ENCODE peak calls at places on chromosomes 13 and 19, in nine cellular contexts. B, J, Q, L, E, F, V, S and G are unnamed samples.

GRCh38 chr13:110420626-110421025 is 113.5 kb downstream of the COL4A2 start:
- DNase-seq in B (no peak), J (no peak), Q (no peak), L (no peak), E (no peak), F (no peak), V (no peak), S (no peak), G (no peak)

GRCh38 chr19:1396019-1396767 is 5.1 kb downstream of the GAMT start:
- DNase-seq in B (no peak), J (peak; percentile 32), Q (no peak), L (no peak), E (no peak), F (no peak), V (no peak), S (no peak), G (no peak)

GRCh38 chr13:20306039-20306438 is 73.9 kb upstream of the GJB6 start:
- DNase-seq in B (no peak), J (no peak), Q (no peak), L (no peak), E (no peak), F (no peak), V (no peak), S (no peak), G (no peak)

GRCh38 chr19:33904681-33905080 is 108.0 kb downstream of the KCTD15 start:
- DNase-seq in B (no peak), J (no peak), Q (no peak), L (no peak), E (no peak), F (peak; percentile 7), V (no peak), S (no peak), G (no peak)

GRCh38 chr13:109875746-109876145 is 89.4 kb upstream of the IRS2 start:
- DNase-seq in B (no peak), J (no peak), Q (no peak), L (no peak), E (no peak), F (no peak), V (no peak), S (no peak), G (no peak)

GRCh38 chr19:41876847-41877489 is at the start of gene CD79A:
- DNase-seq in B (no peak), J (no peak), Q (no peak), L (no peak), E (peak; percentile 23), F (no peak), V (no peak), S (no peak), G (no peak)

GRCh38 chr13:41658057-41658642 is 200.8 kb downstream of the RGCC start:
- DNase-seq in B (no peak), J (no peak), Q (no peak), L (no peak), E (no peak), F (no peak), V (no peak), S (no peak), G (no peak)

GRCh38 chr13:106527806-106528205 is 7.7 kb downstream of the EFNB2 start:
- DNase-seq in B (no peak), J (no peak), Q (no peak), L (no peak), E (no peak), F (no peak), V (peak; percentile 80), S (no peak), G (no peak)

GRCh38 chr19:39405930-39406655 is 554 bp upstream of the ZFP36 start:
- DNase-seq in B (peak; percentile 67), J (no peak), Q (no peak), L (no peak), E (no peak), F (no peak), V (no peak), S (peak; percentile 93), G (no peak)

GRCh38 chr19:2554856-2555255 is 78.9 kb downstream of the GADD45B start:
- DNase-seq in B (no peak), J (no peak), Q (no peak), L (no peak), E (no peak), F (no peak), V (no peak), S (no peak), G (no peak)

GRCh38 chr13:24680258-24680920 is at the start of gene ATP12A:
- DNase-seq in B (no peak), J (no peak), Q (peak; percentile 35), L (no peak), E (no peak), F (no peak), V (no peak), S (peak; percentile 12), G (no peak)

GRCh38 chr19:7460562-7460966 is 28.3 kb downstream of the PEX11G start:
- DNase-seq in B (no peak), J (no peak), Q (no peak), L (no peak), E (no peak), F (no peak), V (no peak), S (no peak), G (no peak)

GRCh38 chr19:1001538-1002166 is 1.4 kb downstream of the GRIN3B start:
- DNase-seq in B (no peak), J (peak; percentile 84), Q (peak; percentile 68), L (no peak), E (peak; percentile 80), F (no peak), V (peak; percentile 27), S (peak; percentile 73), G (peak; percentile 81)

GRCh38 chr13:61410669-61411297 is 4.9 kb downstream of the PCDH20 start:
- DNase-seq in B (no peak), J (peak; percentile 29), Q (no peak), L (no peak), E (no peak), F (peak; percentile 12), V (no peak), S (no peak), G (no peak)

GRCh38 chr19:33032218-33032781 is 32.4 kb downstream of the RHPN2 start:
- DNase-seq in B (no peak), J (no peak), Q (no peak), L (no peak), E (no peak), F (no peak), V (peak; percentile 28), S (no peak), G (no peak)

GRCh38 chr13:30818323-30818960 is 83.1 kb downstream of the ALOX5AP start:
- DNase-seq in B (no peak), J (peak; percentile 89), Q (no peak), L (no peak), E (no peak), F (no peak), V (no peak), S (no peak), G (no peak)

GRCh38 chr19:35908010-35908441 is at the start of gene TYROBP:
- DNase-seq in B (no peak), J (no peak), Q (no peak), L (no peak), E (peak; percentile 67), F (no peak), V (no peak), S (no peak), G (no peak)

GRCh38 chr13:101941095-101941777 is 460.6 kb downstream of the FGF14 start:
- DNase-seq in B (no peak), J (peak; percentile 23), Q (no peak), L (no peak), E (no peak), F (no peak), V (no peak), S (no peak), G (no peak)

GRCh38 chr19:40309666-40310065 is 24.5 kb upstream of the AKT2 start:
- DNase-seq in B (no peak), J (no peak), Q (no peak), L (no peak), E (no peak), F (no peak), V (no peak), S (no peak), G (no peak)

GRCh38 chr13:110907951-110908898 is 6.6 kb downstream of the ANKRD10 start:
- DNase-seq in B (no peak), J (no peak), Q (peak; percentile 71), L (no peak), E (no peak), F (no peak), V (peak; percentile 43), S (no peak), G (no peak)

GRCh38 chr13:24684600-24684998 is 4.4 kb downstream of the ATP12A start:
- DNase-seq in B (no peak), J (peak; percentile 43), Q (no peak), L (peak; percentile 80), E (no peak), F (no peak), V (no peak), S (no peak), G (no peak)

GRCh38 chr19:36436531-36436930 is 18.1 kb upstream of the ZFP82 start:
- DNase-seq in B (no peak), J (no peak), Q (no peak), L (no peak), E (no peak), F (no peak), V (no peak), S (no peak), G (no peak)

GRCh38 chr13:100789481-100789880 is 114.9 kb upstream of the TMTC4 start:
- DNase-seq in B (peak; percentile 52), J (no peak), Q (peak; percentile 28), L (peak; percentile 79), E (no peak), F (no peak), V (peak; percentile 62), S (no peak), G (no peak)

GRCh38 chr13:114097893-114098688 is 34.3 kb downstream of the RASA3 start:
- DNase-seq in B (no peak), J (no peak), Q (no peak), L (no peak), E (peak; percentile 52), F (no peak), V (no peak), S (no peak), G (no peak)

GRCh38 chr13:113142876-113143275 is 15.6 kb upstream of the PROZ start:
- DNase-seq in B (no peak), J (peak; percentile 27), Q (no peak), L (no peak), E (no peak), F (no peak), V (no peak), S (no peak), G (no peak)

GRCh38 chr13:32261567-32261966 is 53.6 kb downstream of the ZAR1L start:
- DNase-seq in B (no peak), J (peak; percentile 46), Q (peak; percentile 41), L (peak; percentile 48), E (peak; percentile 77), F (no peak), V (no peak), S (no peak), G (no peak)

GRCh38 chr13:24251525-24251924 is 57.9 kb upstream of the C1QTNF9 start:
- DNase-seq in B (no peak), J (no peak), Q (no peak), L (no peak), E (no peak), F (no peak), V (no peak), S (peak; percentile 82), G (no peak)

GRCh38 chr19:47357788-47358680 is 8.9 kb downstream of the DHX34 start:
- DNase-seq in B (no peak), J (no peak), Q (no peak), L (no peak), E (no peak), F (no peak), V (no peak), S (no peak), G (no peak)

GRCh38 chr13:19713186-19713965 is 69.4 kb downstream of the PSPC1 start:
- DNase-seq in B (no peak), J (peak; percentile 17), Q (no peak), L (peak; percentile 13), E (no peak), F (no peak), V (no peak), S (no peak), G (no peak)

GRCh38 chr13:106348032-106348431 is 187.4 kb downstream of the EFNB2 start:
- DNase-seq in B (no peak), J (no peak), Q (no peak), L (no peak), E (no peak), F (peak; percentile 22), V (no peak), S (no peak), G (no peak)

GRCh38 chr13:21436582-21436981 is 22.5 kb downstream of the ZDHHC20 start:
- DNase-seq in B (no peak), J (no peak), Q (no peak), L (no peak), E (no peak), F (no peak), V (no peak), S (no peak), G (no peak)